ENCODE peak calls at places on chromosomes 16 and 17, in ten cellular contexts. V, C, L, R, H, I, P, K, O and W are unnamed samples. For H3K9me3, the result is how much of the 10 kb centered on the place peaks cover.

GRCh38 chr17:34580685-34581445 is 1.5 kb downstream of the TMEM132E start:
- DNase-seq in R (no peak), P (no peak), K (no peak), H (no peak), V (no peak), O (no peak), L (no peak), I (no peak), C (no peak), W (no peak)

GRCh38 chr17:79630120-79630519 is 19.3 kb upstream of the RBFOX3 start:
- DNase-seq in I (peak), K (no peak), L (no peak), R (no peak), H (no peak), V (peak), O (no peak), P (peak), C (peak), W (no peak)

GRCh38 chr16:1494129-1494640 is 1.0 kb downstream of the TELO2 start:
- DNase-seq in P (peak), K (peak), R (no peak), L (no peak), C (peak), H (peak), O (no peak), I (peak), V (peak), W (peak)

GRCh38 chr17:7323731-7324437 is 5.3 kb downstream of the NEURL4 start:
- DNase-seq in L (no peak), O (no peak), H (peak), P (no peak), K (peak), V (peak), R (no peak), I (no peak), C (peak), W (peak)

GRCh38 chr16:66658143-66658859 is 38.2 kb downstream of the CMTM4 start:
- DNase-seq in P (no peak), O (no peak), R (no peak), L (no peak), H (no peak), I (no peak), V (no peak), C (no peak), K (no peak), W (no peak)

GRCh38 chr17:1608676-1609075 is 20.0 kb downstream of the SLC43A2 start:
- DNase-seq in H (no peak), O (no peak), I (no peak), L (no peak), K (no peak), R (no peak), C (no peak), P (no peak), V (no peak), W (no peak)

GRCh38 chr17:42132941-42133340 is 10.3 kb downstream of the HSPB9 start:
- DNase-seq in O (peak), P (no peak), L (no peak), H (peak), V (peak), K (no peak), I (peak), C (no peak), R (peak), W (no peak)

GRCh38 chr17:57440522-57441269 is 184.4 kb downstream of the MSI2 start:
- DNase-seq in V (peak), I (peak), H (peak), L (peak), P (peak), O (peak), C (peak), K (peak), R (peak), W (peak)

GRCh38 chr17:45867171-45867570 is 22.5 kb downstream of the SPPL2C start:
- DNase-seq in O (no peak), C (no peak), H (no peak), K (no peak), V (no peak), P (no peak), I (no peak), R (no peak), L (no peak), W (no peak)

GRCh38 chr17:57603541-57603940 is 141.6 kb downstream of the CCDC182 start:
- DNase-seq in K (peak), C (no peak), R (no peak), H (no peak), O (no peak), P (no peak), L (no peak), I (no peak), V (no peak), W (no peak)

GRCh38 chr16:1488054-1488601 is 616 bp downstream of the PTX4 start:
- DNase-seq in P (no peak), K (no peak), C (no peak), I (no peak), V (no peak), R (no peak), L (no peak), O (no peak), H (no peak), W (no peak)

GRCh38 chr17:77419547-77420475 is 279.0 kb downstream of the SEC14L1 start:
- DNase-seq in K (peak), P (no peak), H (no peak), V (no peak), L (no peak), I (no peak), O (no peak), C (peak), R (no peak), W (peak)

GRCh38 chr17:40485851-40486512 is 15.4 kb downstream of the TNS4 start:
- DNase-seq in O (no peak), R (peak), H (no peak), L (no peak), V (no peak), P (no peak), I (no peak), K (no peak), C (peak), W (peak)

GRCh38 chr16:58678269-58678668 is 6.3 kb downstream of the SLC38A7 start:
- DNase-seq in K (no peak), V (peak), R (no peak), C (no peak), I (no peak), O (no peak), H (no peak), L (no peak), P (no peak), W (no peak)

GRCh38 chr16:58684354-58685083 is at the start of gene SLC38A7:
- DNase-seq in L (peak), C (peak), K (peak), H (peak), O (peak), I (peak), P (peak), V (peak), R (peak), W (peak)

GRCh38 chr16:58684001-58684353 is 593 bp downstream of the SLC38A7 start:
- DNase-seq in O (no peak), C (no peak), R (no peak), V (peak), H (no peak), K (no peak), L (no peak), I (no peak), P (peak), W (peak)

GRCh38 chr16:58679763-58680162 is 4.8 kb downstream of the SLC38A7 start:
- DNase-seq in O (no peak), L (no peak), K (no peak), I (no peak), C (no peak), V (no peak), P (no peak), H (no peak), R (no peak), W (no peak)

DNA sequence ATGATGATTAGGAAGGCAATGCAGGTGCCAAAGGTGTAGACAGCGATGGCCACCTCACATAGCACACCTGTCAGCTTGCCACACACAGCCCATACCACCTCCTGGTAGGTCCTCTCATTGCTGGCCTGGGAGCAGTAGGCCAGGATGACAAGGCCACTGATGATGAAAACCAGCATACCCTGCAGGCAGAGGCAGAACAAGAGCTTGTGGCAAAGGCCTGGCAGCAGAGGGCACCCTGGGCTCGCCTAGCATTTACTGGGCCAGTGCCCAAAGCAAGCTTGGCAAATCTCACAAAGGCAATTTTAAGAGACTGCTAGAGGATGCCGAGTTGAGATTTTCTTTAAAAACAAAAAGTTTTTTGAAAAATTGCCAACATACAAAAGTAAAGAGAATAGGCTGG is 5.9 kb downstream of the SLC38A7 start:
- DNase-seq in R (no peak), C (no peak), I (peak), K (peak), L (no peak), H (peak), P (peak), O (no peak), V (peak), W (peak)
- TF ChIP-seq CTCF in R (peak), C (no peak), I (peak), K (peak), L (peak), H (peak), P (peak), O (no peak), V (peak), W (peak)

DNA sequence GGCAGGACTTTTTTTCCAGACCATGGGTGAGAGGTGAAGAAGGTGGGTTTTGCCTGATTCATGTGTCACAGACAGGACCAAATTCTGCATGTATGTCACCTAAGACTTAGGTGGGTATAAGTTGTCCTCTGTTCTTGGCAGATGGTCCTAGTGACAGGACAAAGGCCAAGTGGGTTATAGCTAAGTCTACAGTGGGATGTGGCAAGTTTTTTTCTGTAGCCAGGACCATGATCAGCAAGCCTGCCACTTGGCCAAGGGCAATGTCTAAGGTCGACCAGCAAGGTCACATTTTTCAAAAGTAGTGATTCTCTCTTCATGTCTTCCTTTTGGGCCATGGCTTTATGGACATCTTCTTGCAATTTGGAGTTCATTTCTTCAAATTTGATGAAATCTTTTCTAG is 20.2 kb downstream of the ZNF267 start:
- DNase-seq in I (no peak), H (no peak), C (no peak), V (no peak), R (no peak), O (no peak), K (no peak), P (no peak), L (no peak), W (no peak)
- H3K9me3 ChIP-seq in I (under half), H (under half), C (under half), V (under half), R (under half), O (under half), K (half or more), P (under half), L (under half), W (under half)

GRCh38 chr16:78689536-78689935 is 590.1 kb downstream of the WWOX start:
- DNase-seq in K (no peak), O (no peak), L (no peak), H (no peak), P (no peak), C (no peak), R (no peak), I (no peak), V (no peak), W (peak)

GRCh38 chr16:78696797-78697196 is 597.3 kb downstream of the WWOX start:
- DNase-seq in I (no peak), K (no peak), V (no peak), C (no peak), O (no peak), L (no peak), R (no peak), H (no peak), P (no peak), W (no peak)

GRCh38 chr16:78697426-78697825 is 598.0 kb downstream of the WWOX start:
- DNase-seq in P (no peak), K (no peak), I (no peak), O (no peak), V (no peak), C (no peak), L (no peak), R (no peak), H (no peak), W (no peak)

GRCh38 chr16:78693496-78693895 is 594.0 kb downstream of the WWOX start:
- DNase-seq in O (no peak), C (no peak), I (no peak), H (no peak), P (no peak), L (no peak), R (no peak), K (no peak), V (no peak), W (no peak)

GRCh38 chr16:78695371-78695770 is 595.9 kb downstream of the WWOX start:
- DNase-seq in R (no peak), C (no peak), O (no peak), V (no peak), L (no peak), P (no peak), K (no peak), I (no peak), H (peak), W (no peak)
- TF ChIP-seq CTCF in R (no peak), C (no peak), O (no peak), V (no peak), L (no peak), P (no peak), K (no peak), I (no peak), H (no peak), W (no peak)

GRCh38 chr16:27209591-27209990 is 6.3 kb downstream of the KDM8 start:
- DNase-seq in H (no peak), I (no peak), L (no peak), O (no peak), C (no peak), V (no peak), R (no peak), K (no peak), P (no peak), W (no peak)
- H3K9me3 ChIP-seq in H (under half), I (under half), L (under half), O (under half), C (under half), V (under half), R (under half), K (under half), P (under half), W (under half)

GRCh38 chr17:75664099-75664549 is 2.8 kb downstream of the RECQL5 start:
- DNase-seq in V (no peak), I (no peak), K (peak), L (no peak), C (no peak), O (no peak), R (no peak), H (no peak), P (no peak), W (no peak)

GRCh38 chr17:75658237-75658636 is 8.7 kb downstream of the RECQL5 start:
- DNase-seq in K (no peak), R (no peak), V (no peak), I (no peak), C (peak), H (no peak), O (no peak), P (no peak), L (no peak), W (no peak)

GRCh38 chr17:75662511-75662910 is 4.4 kb downstream of the RECQL5 start:
- DNase-seq in R (no peak), O (no peak), V (no peak), P (no peak), K (no peak), I (no peak), C (peak), H (no peak), L (no peak), W (no peak)

GRCh38 chr17:75665981-75666380 is 973 bp downstream of the RECQL5 start:
- DNase-seq in H (no peak), R (no peak), L (no peak), V (no peak), I (no peak), O (no peak), K (no peak), C (peak), P (no peak), W (no peak)

GRCh38 chr17:75661531-75661930 is 5.4 kb downstream of the RECQL5 start:
- DNase-seq in C (peak), I (no peak), H (no peak), P (no peak), L (no peak), V (no peak), R (no peak), K (no peak), O (no peak), W (no peak)
- TF ChIP-seq CTCF in C (no peak), I (no peak), H (no peak), P (no peak), L (no peak), V (no peak), R (no peak), K (no peak), O (no peak), W (no peak)